ENCODE peak calls at places on chromosomes 11 and 22, in four cellular contexts. S is endothelial cell, O is A549, D is ELR. N is an unnamed sample.

GRCh38 chr22:36236338-36237319 is 2.7 kb downstream of the APOL2 start:
- DNase-seq in S (no peak), O (no peak), D (no peak), N (no peak)

GRCh38 chr11:2995893-2996554 is 3.9 kb upstream of the NAP1L4 start:
- DNase-seq in S (no peak), O (no peak), D (no peak), N (no peak)

GRCh38 chr22:39718206-39718605 is 147.7 kb downstream of the CACNA1I start:
- DNase-seq in S (no peak), O (no peak), D (no peak), N (no peak)

GRCh38 chr11:27355575-27356104 is 7.4 kb downstream of the CCDC34 start:
- DNase-seq in S (no peak), O (no peak), D (no peak), N (no peak)

GRCh38 chr11:74611369-74611861 is 19.0 kb downstream of the POLD3 start:
- DNase-seq in S (no peak), O (peak; percentile 18), D (peak; percentile 64), N (no peak)

GRCh38 chr11:114168691-114169090 is 109.2 kb downstream of the ZBTB16 start:
- DNase-seq in S (no peak), O (no peak), D (no peak), N (no peak)

GRCh38 chr11:134579709-134580634 is 167.9 kb upstream of the B3GAT1 start:
- DNase-seq in S (no peak), O (no peak), D (no peak), N (no peak)

GRCh38 chr11:103325686-103326069 is 216.5 kb downstream of the DYNC2H1 start:
- DNase-seq in S (peak; percentile 36), O (no peak), D (no peak), N (no peak)

GRCh38 chr11:75717608-75718403 is at the start of gene MOGAT2:
- DNase-seq in S (no peak), O (no peak), D (no peak), N (no peak)

GRCh38 chr11:14342906-14343305 is 16.1 kb downstream of the RRAS2 start:
- DNase-seq in S (no peak), O (no peak), D (peak; percentile 32), N (no peak)

GRCh38 chr22:40509401-40510134 is 127.0 kb downstream of the MRTFA start:
- DNase-seq in S (no peak), O (no peak), D (peak; percentile 78), N (no peak)

GRCh38 chr11:75475767-75476650 is 43.0 kb upstream of the KLHL35 start:
- DNase-seq in S (no peak), O (no peak), D (peak; percentile 54), N (no peak)

GRCh38 chr11:26782220-26782619 is 60.4 kb upstream of the SLC5A12 start:
- DNase-seq in S (no peak), O (no peak), D (no peak), N (no peak)

GRCh38 chr22:19051381-19051780 is 70.8 kb downstream of the DGCR2 start:
- DNase-seq in S (no peak), O (no peak), D (no peak), N (no peak)

GRCh38 chr22:47197735-47198500 is 435.5 kb downstream of the TBC1D22A start:
- DNase-seq in S (no peak), O (no peak), D (no peak), N (no peak)

N was measured in K562.